ENCODE peak calls at places on chromosomes 16 and 17, in ten cellular contexts. B, X, H, I, Q, W, V, O, Z and M are unnamed samples.

GRCh38 chr16:80852261-80852872 is 48.0 kb upstream of the CDYL2 start:
- DNase-seq in Z (peak; percentile 42), I (no peak), X (peak; percentile 41), H (peak; percentile 20), O (peak; percentile 34), Q (peak; percentile 65), V (peak; percentile 8), W (no peak), B (no peak), M (no peak)

GRCh38 chr16:1538804-1539520 is 5.5 kb downstream of the TMEM204 start:
- DNase-seq in O (no peak), Z (peak; percentile 43), V (no peak), W (no peak), Q (peak; percentile 45), B (no peak), X (peak; percentile 70), H (no peak), I (no peak), M (no peak)

GRCh38 chr17:12566281-12567002 is 99.2 kb upstream of the MYOCD start:
- DNase-seq in Q (no peak), O (no peak), Z (no peak), H (no peak), B (no peak), X (no peak), W (no peak), I (no peak), V (no peak), M (no peak)

GRCh38 chr17:41919840-41920579 is 1.3 kb upstream of the ACLY start:
- DNase-seq in V (peak; percentile 49), O (no peak), I (no peak), Q (no peak), B (no peak), H (no peak), Z (no peak), W (no peak), X (no peak), M (peak; percentile 45)

GRCh38 chr17:1484586-1485310 is 7.7 kb downstream of the MYO1C start:
- DNase-seq in I (no peak), X (peak; percentile 51), B (peak; percentile 70), Z (peak; percentile 82), O (no peak), Q (peak; percentile 86), V (peak; percentile 81), W (no peak), H (peak; percentile 78), M (peak; percentile 72)

GRCh38 chr17:60471451-60471850 is 49.2 kb downstream of the CHCT1 start:
- DNase-seq in H (no peak), X (no peak), I (no peak), Q (no peak), B (no peak), O (no peak), W (no peak), V (no peak), Z (no peak), M (no peak)

GRCh38 chr17:16923097-16923903 is 48.6 kb downstream of the TNFRSF13B start:
- DNase-seq in I (no peak), V (no peak), Z (no peak), H (peak; percentile 16), B (peak; percentile 32), Q (no peak), O (no peak), W (no peak), X (no peak), M (peak; percentile 14)

GRCh38 chr17:81682565-81683207 is 911 bp downstream of the ARL16 start:
- DNase-seq in V (peak; percentile 51), Z (no peak), X (no peak), H (no peak), I (no peak), B (no peak), W (no peak), O (no peak), Q (no peak), M (no peak)

GRCh38 chr17:29718446-29719039 is 95.8 kb upstream of the CORO6 start:
- DNase-seq in Q (no peak), Z (no peak), H (no peak), B (no peak), X (no peak), I (no peak), W (no peak), V (no peak), O (no peak), M (no peak)

GRCh38 chr16:84486551-84487235 is 17.8 kb downstream of the MEAK7 start:
- DNase-seq in Q (no peak), H (no peak), X (no peak), Z (no peak), W (no peak), B (no peak), V (no peak), O (no peak), I (no peak), M (no peak)

GRCh38 chr16:24041834-24042631 is 206.2 kb downstream of the PRKCB start:
- DNase-seq in I (peak; percentile 65), V (peak; percentile 78), W (no peak), B (peak; percentile 60), Z (peak; percentile 84), X (peak; percentile 92), H (peak; percentile 82), Q (peak; percentile 82), O (peak; percentile 59), M (peak; percentile 32)

GRCh38 chr17:33178641-33179040 is 114.5 kb downstream of the ASIC2 start:
- DNase-seq in Z (no peak), Q (no peak), V (no peak), O (no peak), B (no peak), X (no peak), H (no peak), I (no peak), W (no peak), M (no peak)

GRCh38 chr17:59811209-59811608 is 81.5 kb downstream of the TUBD1 start:
- DNase-seq in W (no peak), B (no peak), I (no peak), H (no peak), O (no peak), Z (no peak), V (no peak), X (no peak), Q (no peak), M (no peak)

GRCh38 chr17:6377906-6378305 is 57.0 kb downstream of the AIPL1 start:
- DNase-seq in B (no peak), V (no peak), I (no peak), W (no peak), H (no peak), Z (no peak), X (no peak), Q (no peak), O (no peak), M (no peak)